ENCODE peak calls at places on chromosome 5, in eight cellular contexts. One of them, this sample, is unnamed.

GRCh38 chr5:176388003-176388340 is 426 bp downstream of the NOP16 start:
- DNase-seq in esophagus squamous epithelium: no peak
- DNase-seq in A549: peak
- DNase-seq in adrenal gland: no peak
- DNase-seq in heart left ventricle: no peak
- DNase-seq in NB4: peak
- DNase-seq in right lobe of liver: no peak
- DNase-seq in transverse colon: no peak
- DNase-seq in this sample: peak

GRCh38 chr5:73118331-73119011 is 1.9 kb upstream of the TMEM171 start:
- DNase-seq in adrenal gland: no peak
- DNase-seq in heart left ventricle: no peak
- DNase-seq in right lobe of liver: no peak
- DNase-seq in NB4: no peak
- DNase-seq in transverse colon: peak
- DNase-seq in A549: no peak
- DNase-seq in esophagus squamous epithelium: no peak
- DNase-seq in this sample: no peak

GRCh38 chr5:137825165-137825564 is 42.5 kb upstream of the MYOT start:
- DNase-seq in A549: peak
- DNase-seq in esophagus squamous epithelium: no peak
- DNase-seq in adrenal gland: no peak
- DNase-seq in heart left ventricle: no peak
- DNase-seq in transverse colon: no peak
- DNase-seq in right lobe of liver: no peak
- DNase-seq in NB4: no peak
- DNase-seq in this sample: no peak

GRCh38 chr5:121273818-121274433 is 577.8 kb upstream of the FTMT start:
- DNase-seq in right lobe of liver: no peak
- DNase-seq in A549: peak
- DNase-seq in NB4: peak
- DNase-seq in heart left ventricle: no peak
- DNase-seq in adrenal gland: no peak
- DNase-seq in transverse colon: no peak
- DNase-seq in esophagus squamous epithelium: no peak
- DNase-seq in this sample: peak

GRCh38 chr5:172509405-172509781 is 55.1 kb upstream of the SH3PXD2B start:
- DNase-seq in transverse colon: peak
- DNase-seq in A549: no peak
- DNase-seq in NB4: no peak
- DNase-seq in heart left ventricle: peak
- DNase-seq in adrenal gland: peak
- DNase-seq in esophagus squamous epithelium: no peak
- DNase-seq in right lobe of liver: peak
- DNase-seq in this sample: no peak

GRCh38 chr5:54886866-54887265 is 98.5 kb downstream of the ESM1 start:
- DNase-seq in adrenal gland: no peak
- DNase-seq in esophagus squamous epithelium: no peak
- DNase-seq in A549: no peak
- DNase-seq in right lobe of liver: no peak
- DNase-seq in heart left ventricle: no peak
- DNase-seq in transverse colon: no peak
- DNase-seq in NB4: no peak
- DNase-seq in this sample: no peak

GRCh38 chr5:75894482-75894881 is 177.2 kb upstream of the POC5 start:
- DNase-seq in adrenal gland: no peak
- DNase-seq in esophagus squamous epithelium: no peak
- DNase-seq in A549: no peak
- DNase-seq in heart left ventricle: no peak
- DNase-seq in transverse colon: no peak
- DNase-seq in right lobe of liver: no peak
- DNase-seq in NB4: no peak
- DNase-seq in this sample: no peak

GRCh38 chr5:174383196-174384178 is 338.0 kb downstream of the NSG2 start:
- DNase-seq in heart left ventricle: no peak
- DNase-seq in NB4: no peak
- DNase-seq in transverse colon: no peak
- DNase-seq in right lobe of liver: no peak
- DNase-seq in A549: no peak
- DNase-seq in adrenal gland: no peak
- DNase-seq in esophagus squamous epithelium: no peak
- DNase-seq in this sample: no peak

GRCh38 chr5:126959188-126959587 is 71.2 kb downstream of the MARCHF3 start:
- DNase-seq in esophagus squamous epithelium: no peak
- DNase-seq in adrenal gland: no peak
- DNase-seq in NB4: no peak
- DNase-seq in A549: no peak
- DNase-seq in heart left ventricle: no peak
- DNase-seq in right lobe of liver: no peak
- DNase-seq in transverse colon: no peak
- DNase-seq in this sample: no peak

GRCh38 chr5:80885698-80886000 is 74.5 kb upstream of the RASGRF2 start:
- DNase-seq in right lobe of liver: no peak
- DNase-seq in NB4: no peak
- DNase-seq in adrenal gland: no peak
- DNase-seq in A549: peak
- DNase-seq in heart left ventricle: no peak
- DNase-seq in esophagus squamous epithelium: no peak
- DNase-seq in transverse colon: no peak
- DNase-seq in this sample: no peak

GRCh38 chr5:180853121-180853520 is 8.0 kb downstream of the ZFP62 start:
- DNase-seq in heart left ventricle: no peak
- DNase-seq in right lobe of liver: no peak
- DNase-seq in adrenal gland: no peak
- DNase-seq in transverse colon: no peak
- DNase-seq in esophagus squamous epithelium: no peak
- DNase-seq in NB4: no peak
- DNase-seq in A549: no peak
- DNase-seq in this sample: no peak

GRCh38 chr5:45507174-45507573 is 189.0 kb downstream of the HCN1 start:
- DNase-seq in adrenal gland: no peak
- DNase-seq in transverse colon: no peak
- DNase-seq in right lobe of liver: no peak
- DNase-seq in A549: no peak
- DNase-seq in NB4: no peak
- DNase-seq in esophagus squamous epithelium: no peak
- DNase-seq in heart left ventricle: no peak
- DNase-seq in this sample: no peak

GRCh38 chr5:38463634-38464521 is 92.6 kb downstream of the LIFR start:
- DNase-seq in right lobe of liver: peak
- DNase-seq in A549: peak
- DNase-seq in esophagus squamous epithelium: no peak
- DNase-seq in heart left ventricle: no peak
- DNase-seq in transverse colon: no peak
- DNase-seq in NB4: no peak
- DNase-seq in adrenal gland: peak
- DNase-seq in this sample: peak

GRCh38 chr5:65485405-65485804 is 3.7 kb upstream of the ADAMTS6 start:
- DNase-seq in A549: no peak
- DNase-seq in transverse colon: no peak
- DNase-seq in heart left ventricle: no peak
- DNase-seq in NB4: no peak
- DNase-seq in right lobe of liver: peak
- DNase-seq in adrenal gland: no peak
- DNase-seq in esophagus squamous epithelium: no peak
- DNase-seq in this sample: no peak

GRCh38 chr5:143527808-143528207 is 124.3 kb upstream of the NR3C1 start:
- DNase-seq in esophagus squamous epithelium: no peak
- DNase-seq in right lobe of liver: no peak
- DNase-seq in A549: no peak
- DNase-seq in NB4: no peak
- DNase-seq in adrenal gland: no peak
- DNase-seq in transverse colon: no peak
- DNase-seq in heart left ventricle: no peak
- DNase-seq in this sample: no peak

GRCh38 chr5:163505475-163506457 is at the start of gene MAT2B:
- DNase-seq in A549: peak
- DNase-seq in transverse colon: peak
- DNase-seq in NB4: peak
- DNase-seq in heart left ventricle: peak
- DNase-seq in esophagus squamous epithelium: peak
- DNase-seq in right lobe of liver: peak
- DNase-seq in adrenal gland: peak
- DNase-seq in this sample: peak
- TF ChIP-seq POLR2A in A549: peak
- TF ChIP-seq POLR2A in transverse colon: peak
- TF ChIP-seq POLR2A in NB4: peak
- TF ChIP-seq POLR2A in heart left ventricle: peak
- TF ChIP-seq POLR2A in esophagus squamous epithelium: no peak
- TF ChIP-seq POLR2A in right lobe of liver: peak
- TF ChIP-seq POLR2A in adrenal gland: peak
- TF ChIP-seq POLR2A in this sample: peak

GRCh38 chr5:10562202-10563131 is 1.4 kb upstream of the ANKRD33B start:
- DNase-seq in A549: no peak
- DNase-seq in right lobe of liver: no peak
- DNase-seq in esophagus squamous epithelium: no peak
- DNase-seq in adrenal gland: no peak
- DNase-seq in NB4: peak
- DNase-seq in heart left ventricle: no peak
- DNase-seq in transverse colon: no peak
- DNase-seq in this sample: no peak

GRCh38 chr5:10564838-10565784 is 1.2 kb downstream of the ANKRD33B start:
- DNase-seq in esophagus squamous epithelium: no peak
- DNase-seq in NB4: peak
- DNase-seq in heart left ventricle: peak
- DNase-seq in adrenal gland: no peak
- DNase-seq in right lobe of liver: peak
- DNase-seq in transverse colon: no peak
- DNase-seq in A549: no peak
- DNase-seq in this sample: no peak

GRCh38 chr5:10565785-10566506 is 2.1 kb downstream of the ANKRD33B start:
- DNase-seq in esophagus squamous epithelium: no peak
- DNase-seq in NB4: peak
- DNase-seq in heart left ventricle: no peak
- DNase-seq in A549: no peak
- DNase-seq in right lobe of liver: no peak
- DNase-seq in adrenal gland: no peak
- DNase-seq in transverse colon: no peak
- DNase-seq in this sample: no peak

GRCh38 chr5:10563132-10563939 is 534 bp upstream of the ANKRD33B start:
- DNase-seq in right lobe of liver: peak
- DNase-seq in transverse colon: peak
- DNase-seq in A549: peak
- DNase-seq in heart left ventricle: no peak
- DNase-seq in esophagus squamous epithelium: no peak
- DNase-seq in NB4: peak
- DNase-seq in adrenal gland: no peak
- DNase-seq in this sample: peak

GRCh38 chr5:10563940-10564837 is at the start of gene ANKRD33B:
- DNase-seq in adrenal gland: no peak
- DNase-seq in heart left ventricle: peak
- DNase-seq in right lobe of liver: peak
- DNase-seq in transverse colon: peak
- DNase-seq in NB4: peak
- DNase-seq in esophagus squamous epithelium: no peak
- DNase-seq in A549: peak
- DNase-seq in this sample: peak
- TF ChIP-seq POLR2A in adrenal gland: no peak
- TF ChIP-seq POLR2A in heart left ventricle: peak
- TF ChIP-seq POLR2A in right lobe of liver: no peak
- TF ChIP-seq POLR2A in transverse colon: peak
- TF ChIP-seq POLR2A in NB4: peak
- TF ChIP-seq POLR2A in esophagus squamous epithelium: no peak
- TF ChIP-seq POLR2A in A549: peak
- TF ChIP-seq POLR2A in this sample: peak

GRCh38 chr5:157486861-157487260 is 26.8 kb downstream of the NIPAL4 start:
- DNase-seq in transverse colon: no peak
- DNase-seq in right lobe of liver: no peak
- DNase-seq in NB4: no peak
- DNase-seq in adrenal gland: no peak
- DNase-seq in A549: no peak
- DNase-seq in esophagus squamous epithelium: no peak
- DNase-seq in heart left ventricle: no peak
- DNase-seq in this sample: no peak

GRCh38 chr5:157484768-157485167 is 24.8 kb downstream of the NIPAL4 start:
- DNase-seq in right lobe of liver: peak
- DNase-seq in esophagus squamous epithelium: no peak
- DNase-seq in heart left ventricle: no peak
- DNase-seq in NB4: peak
- DNase-seq in adrenal gland: peak
- DNase-seq in transverse colon: no peak
- DNase-seq in A549: no peak
- DNase-seq in this sample: no peak

GRCh38 chr5:157485340-157485739 is 25.3 kb downstream of the NIPAL4 start:
- DNase-seq in adrenal gland: no peak
- DNase-seq in right lobe of liver: no peak
- DNase-seq in heart left ventricle: no peak
- DNase-seq in transverse colon: no peak
- DNase-seq in A549: no peak
- DNase-seq in esophagus squamous epithelium: no peak
- DNase-seq in NB4: no peak
- DNase-seq in this sample: no peak

GRCh38 chr5:157487358-157487757 is 27.3 kb downstream of the NIPAL4 start:
- DNase-seq in esophagus squamous epithelium: peak
- DNase-seq in A549: no peak
- DNase-seq in adrenal gland: no peak
- DNase-seq in right lobe of liver: no peak
- DNase-seq in heart left ventricle: no peak
- DNase-seq in transverse colon: peak
- DNase-seq in NB4: no peak
- DNase-seq in this sample: no peak

GRCh38 chr5:157485811-157486739 is 26.1 kb downstream of the NIPAL4 start:
- DNase-seq in right lobe of liver: no peak
- DNase-seq in transverse colon: peak
- DNase-seq in adrenal gland: no peak
- DNase-seq in heart left ventricle: no peak
- DNase-seq in esophagus squamous epithelium: no peak
- DNase-seq in A549: no peak
- DNase-seq in NB4: no peak
- DNase-seq in this sample: no peak
- TF ChIP-seq POLR2A in right lobe of liver: no peak
- TF ChIP-seq POLR2A in transverse colon: no peak
- TF ChIP-seq POLR2A in adrenal gland: no peak
- TF ChIP-seq POLR2A in heart left ventricle: no peak
- TF ChIP-seq POLR2A in esophagus squamous epithelium: no peak
- TF ChIP-seq POLR2A in A549: no peak
- TF ChIP-seq POLR2A in NB4: no peak
- TF ChIP-seq POLR2A in this sample: no peak

GRCh38 chr5:34659168-34659567 is 3.0 kb downstream of the RAI14 start:
- DNase-seq in adrenal gland: no peak
- DNase-seq in esophagus squamous epithelium: no peak
- DNase-seq in heart left ventricle: no peak
- DNase-seq in transverse colon: no peak
- DNase-seq in NB4: no peak
- DNase-seq in right lobe of liver: no peak
- DNase-seq in A549: no peak
- DNase-seq in this sample: no peak
- TF ChIP-seq POLR2A in adrenal gland: no peak
- TF ChIP-seq POLR2A in esophagus squamous epithelium: no peak
- TF ChIP-seq POLR2A in heart left ventricle: no peak
- TF ChIP-seq POLR2A in transverse colon: no peak
- TF ChIP-seq POLR2A in NB4: no peak
- TF ChIP-seq POLR2A in right lobe of liver: no peak
- TF ChIP-seq POLR2A in A549: no peak
- TF ChIP-seq POLR2A in this sample: no peak

This sample was measured in H54.